ENCODE peak calls at places on chromosomes 2 and 18, in six cellular contexts. One of them, this sample, is unnamed. For H3K4me1, the result is how much of the 10 kb centered on the place peaks cover.

GRCh38 chr18:45517181-45517741 is 98.0 kb upstream of the SLC14A2 start:
- DNase-seq in heart left ventricle: peak
- DNase-seq in GM23248: peak
- DNase-seq in IMR-90: no peak
- DNase-seq in aorta: peak
- DNase-seq in PC-9: no peak
- DNase-seq in this sample: no peak

GRCh38 chr2:209086761-209087160 is 337.1 kb upstream of the MAP2 start:
- DNase-seq in heart left ventricle: no peak
- DNase-seq in IMR-90: no peak
- DNase-seq in GM23248: no peak
- DNase-seq in PC-9: no peak
- DNase-seq in aorta: no peak
- DNase-seq in this sample: peak

GRCh38 chr2:224518806-224519580 is 66.2 kb downstream of the CUL3 start:
- DNase-seq in aorta: no peak
- DNase-seq in heart left ventricle: no peak
- DNase-seq in GM23248: peak
- DNase-seq in PC-9: peak
- DNase-seq in IMR-90: peak
- DNase-seq in this sample: peak

GRCh38 chr18:4286256-4286655 is 168.9 kb downstream of the DLGAP1 start:
- DNase-seq in aorta: no peak
- DNase-seq in GM23248: no peak
- DNase-seq in PC-9: no peak
- DNase-seq in heart left ventricle: no peak
- DNase-seq in IMR-90: no peak
- DNase-seq in this sample: no peak

GRCh38 chr2:116952254-116952653 is 862.2 kb upstream of the DDX18 start:
- DNase-seq in heart left ventricle: no peak
- DNase-seq in IMR-90: no peak
- DNase-seq in aorta: no peak
- DNase-seq in GM23248: no peak
- DNase-seq in PC-9: no peak
- DNase-seq in this sample: no peak

GRCh38 chr2:161169335-161169734 is 9.1 kb downstream of the TANK start:
- DNase-seq in GM23248: no peak
- DNase-seq in IMR-90: no peak
- DNase-seq in PC-9: no peak
- DNase-seq in aorta: no peak
- DNase-seq in heart left ventricle: no peak
- DNase-seq in this sample: no peak

GRCh38 chr2:120937736-120938131 is 202.1 kb downstream of the GLI2 start:
- DNase-seq in GM23248: peak
- DNase-seq in aorta: no peak
- DNase-seq in PC-9: no peak
- DNase-seq in heart left ventricle: no peak
- DNase-seq in IMR-90: peak
- DNase-seq in this sample: no peak

GRCh38 chr2:95276244-95276887 is 2.1 kb downstream of the PROM2 start:
- DNase-seq in heart left ventricle: peak
- DNase-seq in aorta: no peak
- DNase-seq in PC-9: no peak
- DNase-seq in IMR-90: no peak
- DNase-seq in GM23248: no peak
- DNase-seq in this sample: no peak

GRCh38 chr2:8479298-8479697 is 202.6 kb upstream of the ID2 start:
- DNase-seq in IMR-90: no peak
- DNase-seq in heart left ventricle: no peak
- DNase-seq in PC-9: no peak
- DNase-seq in aorta: no peak
- DNase-seq in GM23248: no peak
- DNase-seq in this sample: no peak

GRCh38 chr2:139354518-139354917 is 574.3 kb upstream of the NXPH2 start:
- DNase-seq in heart left ventricle: no peak
- DNase-seq in aorta: no peak
- DNase-seq in IMR-90: no peak
- DNase-seq in PC-9: no peak
- DNase-seq in GM23248: no peak
- DNase-seq in this sample: no peak

GRCh38 chr2:233178994-233179847 is 72.3 kb upstream of the ATG16L1 start:
- DNase-seq in heart left ventricle: no peak
- DNase-seq in IMR-90: no peak
- DNase-seq in GM23248: no peak
- DNase-seq in aorta: no peak
- DNase-seq in PC-9: peak
- DNase-seq in this sample: no peak

GRCh38 chr18:58998421-58999203 is 133.9 kb downstream of the ZNF532 start:
- DNase-seq in aorta: peak
- DNase-seq in IMR-90: peak
- DNase-seq in PC-9: no peak
- DNase-seq in GM23248: peak
- DNase-seq in heart left ventricle: peak
- DNase-seq in this sample: peak

GRCh38 chr2:237529452-237530402 is 36.6 kb upstream of the PRLH start:
- DNase-seq in aorta: no peak
- DNase-seq in heart left ventricle: no peak
- DNase-seq in IMR-90: no peak
- DNase-seq in GM23248: no peak
- DNase-seq in PC-9: no peak
- DNase-seq in this sample: no peak

GRCh38 chr18:67590571-67591141 is 74.1 kb upstream of the DSEL start:
- DNase-seq in PC-9: no peak
- DNase-seq in aorta: no peak
- DNase-seq in IMR-90: peak
- DNase-seq in heart left ventricle: no peak
- DNase-seq in GM23248: peak
- DNase-seq in this sample: no peak

GRCh38 chr18:13416848-13417247 is 198.3 kb downstream of the LDLRAD4 start:
- DNase-seq in IMR-90: no peak
- DNase-seq in GM23248: no peak
- DNase-seq in aorta: no peak
- DNase-seq in heart left ventricle: no peak
- DNase-seq in PC-9: no peak
- DNase-seq in this sample: no peak

GRCh38 chr18:32326450-32327309 is 136.8 kb downstream of the MEP1B start:
- DNase-seq in IMR-90: peak
- DNase-seq in aorta: no peak
- DNase-seq in PC-9: no peak
- DNase-seq in heart left ventricle: no peak
- DNase-seq in GM23248: no peak
- DNase-seq in this sample: no peak

GRCh38 chr2:173414823-173415322 is 60.2 kb downstream of the CDCA7 start:
- DNase-seq in IMR-90: peak
- DNase-seq in GM23248: peak
- DNase-seq in aorta: no peak
- DNase-seq in heart left ventricle: no peak
- DNase-seq in PC-9: peak
- DNase-seq in this sample: peak

GRCh38 chr2:44578401-44579135 is 216.8 kb downstream of the CAMKMT start:
- DNase-seq in aorta: no peak
- DNase-seq in PC-9: peak
- DNase-seq in IMR-90: peak
- DNase-seq in heart left ventricle: no peak
- DNase-seq in GM23248: peak
- DNase-seq in this sample: peak

GRCh38 chr2:199819746-199820145 is 31.2 kb downstream of the FTCDNL1 start:
- DNase-seq in IMR-90: no peak
- DNase-seq in heart left ventricle: no peak
- DNase-seq in PC-9: no peak
- DNase-seq in GM23248: peak
- DNase-seq in aorta: no peak
- DNase-seq in this sample: no peak

GRCh38 chr2:216949685-216950397 is 90.0 kb upstream of the TNP1 start:
- DNase-seq in IMR-90: no peak
- DNase-seq in GM23248: no peak
- DNase-seq in aorta: no peak
- DNase-seq in heart left ventricle: no peak
- DNase-seq in PC-9: no peak
- DNase-seq in this sample: no peak

GRCh38 chr2:19811186-19811585 is 90.6 kb downstream of the TTC32 start:
- DNase-seq in PC-9: no peak
- DNase-seq in heart left ventricle: no peak
- DNase-seq in aorta: no peak
- DNase-seq in IMR-90: no peak
- DNase-seq in GM23248: no peak
- DNase-seq in this sample: no peak

GRCh38 chr2:148244593-148245292 is 223.9 kb downstream of the MBD5 start:
- DNase-seq in GM23248: peak
- DNase-seq in PC-9: peak
- DNase-seq in heart left ventricle: no peak
- DNase-seq in IMR-90: peak
- DNase-seq in aorta: no peak
- DNase-seq in this sample: no peak

GRCh38 chr2:65370387-65371093 is 61.9 kb downstream of the SPRED2 start:
- DNase-seq in IMR-90: no peak
- DNase-seq in heart left ventricle: no peak
- DNase-seq in aorta: no peak
- DNase-seq in PC-9: no peak
- DNase-seq in GM23248: no peak
- DNase-seq in this sample: no peak

GRCh38 chr2:67322361-67323001 is 74.7 kb upstream of the ETAA1 start:
- DNase-seq in GM23248: peak
- DNase-seq in IMR-90: peak
- DNase-seq in PC-9: peak
- DNase-seq in aorta: peak
- DNase-seq in heart left ventricle: peak
- DNase-seq in this sample: no peak

GRCh38 chr2:236352761-236353593 is 88.8 kb upstream of the ASB18 start:
- DNase-seq in GM23248: peak
- DNase-seq in heart left ventricle: no peak
- DNase-seq in IMR-90: peak
- DNase-seq in PC-9: no peak
- DNase-seq in aorta: no peak
- DNase-seq in this sample: peak

GRCh38 chr2:113755690-113756063 is 765 bp downstream of the SLC35F5 start:
- DNase-seq in heart left ventricle: no peak
- DNase-seq in GM23248: peak
- DNase-seq in PC-9: no peak
- DNase-seq in aorta: no peak
- DNase-seq in IMR-90: peak
- DNase-seq in this sample: no peak
- H3K4me1 ChIP-seq in heart left ventricle: under half
- H3K4me1 ChIP-seq in GM23248: under half
- H3K4me1 ChIP-seq in PC-9: under half
- H3K4me1 ChIP-seq in aorta: under half
- H3K4me1 ChIP-seq in IMR-90: under half
- H3K4me1 ChIP-seq in this sample: under half

GRCh38 chr2:226251661-226252060 is 548.0 kb downstream of the IRS1 start:
- DNase-seq in IMR-90: no peak
- DNase-seq in aorta: no peak
- DNase-seq in GM23248: no peak
- DNase-seq in PC-9: no peak
- DNase-seq in heart left ventricle: no peak
- DNase-seq in this sample: no peak

GRCh38 chr2:226256709-226257401 is 542.8 kb downstream of the IRS1 start:
- DNase-seq in aorta: no peak
- DNase-seq in PC-9: no peak
- DNase-seq in IMR-90: peak
- DNase-seq in heart left ventricle: no peak
- DNase-seq in GM23248: peak
- DNase-seq in this sample: no peak

DNA sequence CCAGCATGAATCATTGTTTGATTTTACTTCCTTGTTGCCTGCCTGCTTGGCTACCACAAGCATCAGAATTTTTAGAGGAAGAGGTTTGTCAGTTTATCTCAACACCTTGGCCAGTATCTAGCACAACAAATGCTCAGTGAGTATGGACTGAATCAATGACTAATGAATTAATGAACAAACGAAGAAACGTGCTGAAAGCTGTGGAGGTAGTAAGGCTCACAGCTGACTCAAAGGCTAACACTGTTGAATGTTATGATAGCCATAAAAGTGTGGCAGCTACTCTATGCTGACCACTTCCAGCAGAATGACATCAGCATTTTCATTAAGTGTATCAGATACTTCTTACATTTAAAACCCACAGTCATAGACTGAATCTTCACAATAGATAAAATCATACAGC is 543.4 kb downstream of the IRS1 start:
- DNase-seq in heart left ventricle: no peak
- DNase-seq in aorta: no peak
- DNase-seq in PC-9: peak
- DNase-seq in GM23248: peak
- DNase-seq in IMR-90: peak
- DNase-seq in this sample: peak
- H3K4me1 ChIP-seq in heart left ventricle: under half
- H3K4me1 ChIP-seq in aorta: under half
- H3K4me1 ChIP-seq in PC-9: under half
- H3K4me1 ChIP-seq in GM23248: under half
- H3K4me1 ChIP-seq in IMR-90: under half
- H3K4me1 ChIP-seq in this sample: under half

GRCh38 chr2:203890733-203891132 is 23.2 kb downstream of the CTLA4 start:
- DNase-seq in GM23248: no peak
- DNase-seq in heart left ventricle: no peak
- DNase-seq in aorta: no peak
- DNase-seq in IMR-90: no peak
- DNase-seq in PC-9: no peak
- DNase-seq in this sample: no peak

GRCh38 chr2:203892207-203892606 is 24.6 kb downstream of the CTLA4 start:
- DNase-seq in aorta: no peak
- DNase-seq in heart left ventricle: no peak
- DNase-seq in GM23248: no peak
- DNase-seq in PC-9: no peak
- DNase-seq in IMR-90: no peak
- DNase-seq in this sample: no peak

GRCh38 chr2:203893823-203894222 is 26.3 kb downstream of the CTLA4 start:
- DNase-seq in PC-9: no peak
- DNase-seq in aorta: no peak
- DNase-seq in IMR-90: no peak
- DNase-seq in GM23248: peak
- DNase-seq in heart left ventricle: no peak
- DNase-seq in this sample: no peak

GRCh38 chr2:203893386-203893785 is 25.8 kb downstream of the CTLA4 start:
- DNase-seq in GM23248: peak
- DNase-seq in aorta: no peak
- DNase-seq in PC-9: no peak
- DNase-seq in IMR-90: peak
- DNase-seq in heart left ventricle: peak
- DNase-seq in this sample: no peak

DNA sequence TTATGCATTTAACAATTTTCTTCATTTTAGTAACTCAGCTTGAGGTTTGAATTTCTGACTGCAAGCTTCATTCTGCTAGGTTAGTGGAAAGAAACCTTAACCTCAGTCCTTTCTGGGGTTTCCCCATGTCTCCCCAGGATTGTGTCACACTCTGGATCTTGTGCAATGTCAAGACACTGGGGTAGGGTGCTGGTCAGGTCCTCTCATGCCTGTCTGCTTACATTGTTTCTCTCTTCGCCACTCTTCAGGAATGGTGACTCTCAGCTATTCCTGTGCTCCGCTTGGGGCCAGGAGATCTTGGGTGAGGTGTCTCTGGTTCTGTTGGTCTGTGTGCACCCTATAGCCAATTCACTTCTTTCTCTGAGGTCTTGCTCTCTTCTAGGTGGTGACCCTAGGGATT is 23.9 kb downstream of the CTLA4 start:
- DNase-seq in IMR-90: no peak
- DNase-seq in GM23248: peak
- DNase-seq in heart left ventricle: no peak
- DNase-seq in PC-9: no peak
- DNase-seq in aorta: no peak
- DNase-seq in this sample: peak
- H3K4me1 ChIP-seq in IMR-90: under half
- H3K4me1 ChIP-seq in GM23248: under half
- H3K4me1 ChIP-seq in heart left ventricle: under half
- H3K4me1 ChIP-seq in PC-9: under half
- H3K4me1 ChIP-seq in aorta: under half
- H3K4me1 ChIP-seq in this sample: under half

GRCh38 chr18:47915930-47916329 is 14.5 kb downstream of the SMAD2 start:
- DNase-seq in PC-9: peak
- DNase-seq in aorta: no peak
- DNase-seq in heart left ventricle: no peak
- DNase-seq in IMR-90: no peak
- DNase-seq in GM23248: no peak
- DNase-seq in this sample: no peak
- H3K4me1 ChIP-seq in PC-9: under half
- H3K4me1 ChIP-seq in aorta: under half
- H3K4me1 ChIP-seq in heart left ventricle: under half
- H3K4me1 ChIP-seq in IMR-90: under half
- H3K4me1 ChIP-seq in GM23248: under half
- H3K4me1 ChIP-seq in this sample: under half

This sample was measured in foreskin keratinocyte.